ENCODE peak calls at places on chromosomes 12 and 14, in nine cellular contexts. One of them, this sample, is unnamed.

GRCh38 chr14:48771717-48772116 is 814.5 kb downstream of the RPS29 start:
- DNase-seq in lower leg skin: no peak
- DNase-seq in IMR-90: peak
- DNase-seq in H54: no peak
- DNase-seq in tibial nerve: no peak
- DNase-seq in stomach: no peak
- DNase-seq in uterus: no peak
- DNase-seq in erythroblast: no peak
- DNase-seq in HepG2: no peak
- DNase-seq in this sample: no peak

GRCh38 chr12:29103539-29103974 is 45.5 kb upstream of the FAR2 start:
- DNase-seq in uterus: no peak
- DNase-seq in erythroblast: peak
- DNase-seq in H54: no peak
- DNase-seq in IMR-90: no peak
- DNase-seq in stomach: no peak
- DNase-seq in lower leg skin: no peak
- DNase-seq in HepG2: no peak
- DNase-seq in tibial nerve: no peak
- DNase-seq in this sample: no peak

GRCh38 chr12:95859344-95859816 is 628 bp downstream of the SNRPF start:
- DNase-seq in erythroblast: peak
- DNase-seq in stomach: no peak
- DNase-seq in IMR-90: peak
- DNase-seq in HepG2: peak
- DNase-seq in tibial nerve: no peak
- DNase-seq in lower leg skin: no peak
- DNase-seq in H54: no peak
- DNase-seq in uterus: no peak
- DNase-seq in this sample: no peak

GRCh38 chr14:29724991-29725390 is 202.7 kb downstream of the PRKD1 start:
- DNase-seq in erythroblast: no peak
- DNase-seq in lower leg skin: no peak
- DNase-seq in uterus: no peak
- DNase-seq in HepG2: no peak
- DNase-seq in stomach: no peak
- DNase-seq in IMR-90: peak
- DNase-seq in H54: no peak
- DNase-seq in tibial nerve: no peak
- DNase-seq in this sample: no peak

GRCh38 chr12:3951380-3952135 is 78.4 kb upstream of the PARP11 start:
- DNase-seq in stomach: no peak
- DNase-seq in tibial nerve: no peak
- DNase-seq in HepG2: no peak
- DNase-seq in lower leg skin: peak
- DNase-seq in erythroblast: no peak
- DNase-seq in IMR-90: no peak
- DNase-seq in H54: no peak
- DNase-seq in uterus: no peak
- DNase-seq in this sample: no peak

GRCh38 chr12:127729381-127729780 is 537.6 kb upstream of the TMEM132C start:
- DNase-seq in tibial nerve: no peak
- DNase-seq in erythroblast: no peak
- DNase-seq in uterus: no peak
- DNase-seq in stomach: no peak
- DNase-seq in H54: no peak
- DNase-seq in IMR-90: no peak
- DNase-seq in lower leg skin: no peak
- DNase-seq in HepG2: no peak
- DNase-seq in this sample: no peak

GRCh38 chr12:124782132-124782531 is 81.5 kb downstream of the SCARB1 start:
- DNase-seq in tibial nerve: no peak
- DNase-seq in uterus: no peak
- DNase-seq in stomach: no peak
- DNase-seq in H54: no peak
- DNase-seq in lower leg skin: no peak
- DNase-seq in HepG2: no peak
- DNase-seq in IMR-90: no peak
- DNase-seq in erythroblast: no peak
- DNase-seq in this sample: no peak

GRCh38 chr12:59650594-59651229 is 54.9 kb downstream of the SLC16A7 start:
- DNase-seq in IMR-90: peak
- DNase-seq in stomach: no peak
- DNase-seq in erythroblast: no peak
- DNase-seq in H54: no peak
- DNase-seq in HepG2: no peak
- DNase-seq in tibial nerve: no peak
- DNase-seq in lower leg skin: no peak
- DNase-seq in uterus: no peak
- DNase-seq in this sample: no peak

GRCh38 chr12:96121271-96121711 is 72.9 kb upstream of the ELK3 start:
- DNase-seq in lower leg skin: peak
- DNase-seq in uterus: no peak
- DNase-seq in tibial nerve: no peak
- DNase-seq in IMR-90: peak
- DNase-seq in stomach: no peak
- DNase-seq in erythroblast: no peak
- DNase-seq in HepG2: no peak
- DNase-seq in H54: no peak
- DNase-seq in this sample: no peak

GRCh38 chr14:66069830-66070541 is 416.2 kb upstream of the CCDC196 start:
- DNase-seq in stomach: no peak
- DNase-seq in tibial nerve: no peak
- DNase-seq in HepG2: no peak
- DNase-seq in erythroblast: no peak
- DNase-seq in IMR-90: no peak
- DNase-seq in H54: peak
- DNase-seq in uterus: no peak
- DNase-seq in lower leg skin: no peak
- DNase-seq in this sample: no peak

GRCh38 chr14:26596722-26597030 is 1.2 kb downstream of the NOVA1 start:
- DNase-seq in stomach: no peak
- DNase-seq in H54: no peak
- DNase-seq in tibial nerve: peak
- DNase-seq in erythroblast: no peak
- DNase-seq in lower leg skin: peak
- DNase-seq in uterus: peak
- DNase-seq in HepG2: no peak
- DNase-seq in IMR-90: peak
- DNase-seq in this sample: no peak

GRCh38 chr12:116376354-116377193 is 99.1 kb upstream of the MED13L start:
- DNase-seq in HepG2: no peak
- DNase-seq in erythroblast: no peak
- DNase-seq in tibial nerve: no peak
- DNase-seq in stomach: no peak
- DNase-seq in uterus: no peak
- DNase-seq in IMR-90: peak
- DNase-seq in lower leg skin: no peak
- DNase-seq in H54: peak
- DNase-seq in this sample: no peak

GRCh38 chr12:96824838-96825236 is 82.2 kb upstream of the NEDD1 start:
- DNase-seq in erythroblast: no peak
- DNase-seq in HepG2: no peak
- DNase-seq in H54: no peak
- DNase-seq in uterus: no peak
- DNase-seq in lower leg skin: no peak
- DNase-seq in IMR-90: no peak
- DNase-seq in stomach: no peak
- DNase-seq in tibial nerve: no peak
- DNase-seq in this sample: no peak

GRCh38 chr14:62269204-62269603 is 507.0 kb downstream of the SNAPC1 start:
- DNase-seq in erythroblast: no peak
- DNase-seq in IMR-90: peak
- DNase-seq in lower leg skin: no peak
- DNase-seq in H54: no peak
- DNase-seq in tibial nerve: no peak
- DNase-seq in HepG2: no peak
- DNase-seq in stomach: no peak
- DNase-seq in uterus: no peak
- DNase-seq in this sample: no peak

GRCh38 chr14:92863281-92863680 is 59.7 kb upstream of the CHGA start:
- DNase-seq in lower leg skin: no peak
- DNase-seq in uterus: no peak
- DNase-seq in HepG2: no peak
- DNase-seq in H54: no peak
- DNase-seq in erythroblast: no peak
- DNase-seq in tibial nerve: no peak
- DNase-seq in stomach: no peak
- DNase-seq in IMR-90: no peak
- DNase-seq in this sample: no peak

GRCh38 chr12:110765144-110765543 is 22.5 kb upstream of the PPP1CC start:
- DNase-seq in IMR-90: no peak
- DNase-seq in lower leg skin: no peak
- DNase-seq in H54: no peak
- DNase-seq in HepG2: no peak
- DNase-seq in erythroblast: no peak
- DNase-seq in uterus: no peak
- DNase-seq in stomach: no peak
- DNase-seq in tibial nerve: no peak
- DNase-seq in this sample: no peak

GRCh38 chr12:122349078-122349477 is 73.4 kb downstream of the CLIP1 start:
- DNase-seq in uterus: no peak
- DNase-seq in IMR-90: no peak
- DNase-seq in HepG2: peak
- DNase-seq in erythroblast: peak
- DNase-seq in tibial nerve: no peak
- DNase-seq in lower leg skin: no peak
- DNase-seq in stomach: no peak
- DNase-seq in H54: no peak
- DNase-seq in this sample: no peak
- TF ChIP-seq POLR2A in uterus: no peak
- TF ChIP-seq POLR2A in IMR-90: no peak
- TF ChIP-seq POLR2A in HepG2: no peak
- TF ChIP-seq POLR2A in erythroblast: no peak
- TF ChIP-seq POLR2A in tibial nerve: no peak
- TF ChIP-seq POLR2A in lower leg skin: no peak
- TF ChIP-seq POLR2A in stomach: no peak
- TF ChIP-seq POLR2A in H54: no peak
- TF ChIP-seq POLR2A in this sample: no peak

GRCh38 chr14:23567186-23568020 is at the start of gene AP1G2:
- DNase-seq in lower leg skin: peak
- DNase-seq in HepG2: peak
- DNase-seq in uterus: peak
- DNase-seq in erythroblast: peak
- DNase-seq in H54: no peak
- DNase-seq in IMR-90: peak
- DNase-seq in stomach: peak
- DNase-seq in tibial nerve: peak
- DNase-seq in this sample: no peak
- TF ChIP-seq POLR2A in lower leg skin: peak
- TF ChIP-seq POLR2A in HepG2: peak
- TF ChIP-seq POLR2A in uterus: peak
- TF ChIP-seq POLR2A in erythroblast: peak
- TF ChIP-seq POLR2A in H54: no peak
- TF ChIP-seq POLR2A in IMR-90: no peak
- TF ChIP-seq POLR2A in stomach: no peak
- TF ChIP-seq POLR2A in tibial nerve: peak
- TF ChIP-seq POLR2A in this sample: peak

DNA sequence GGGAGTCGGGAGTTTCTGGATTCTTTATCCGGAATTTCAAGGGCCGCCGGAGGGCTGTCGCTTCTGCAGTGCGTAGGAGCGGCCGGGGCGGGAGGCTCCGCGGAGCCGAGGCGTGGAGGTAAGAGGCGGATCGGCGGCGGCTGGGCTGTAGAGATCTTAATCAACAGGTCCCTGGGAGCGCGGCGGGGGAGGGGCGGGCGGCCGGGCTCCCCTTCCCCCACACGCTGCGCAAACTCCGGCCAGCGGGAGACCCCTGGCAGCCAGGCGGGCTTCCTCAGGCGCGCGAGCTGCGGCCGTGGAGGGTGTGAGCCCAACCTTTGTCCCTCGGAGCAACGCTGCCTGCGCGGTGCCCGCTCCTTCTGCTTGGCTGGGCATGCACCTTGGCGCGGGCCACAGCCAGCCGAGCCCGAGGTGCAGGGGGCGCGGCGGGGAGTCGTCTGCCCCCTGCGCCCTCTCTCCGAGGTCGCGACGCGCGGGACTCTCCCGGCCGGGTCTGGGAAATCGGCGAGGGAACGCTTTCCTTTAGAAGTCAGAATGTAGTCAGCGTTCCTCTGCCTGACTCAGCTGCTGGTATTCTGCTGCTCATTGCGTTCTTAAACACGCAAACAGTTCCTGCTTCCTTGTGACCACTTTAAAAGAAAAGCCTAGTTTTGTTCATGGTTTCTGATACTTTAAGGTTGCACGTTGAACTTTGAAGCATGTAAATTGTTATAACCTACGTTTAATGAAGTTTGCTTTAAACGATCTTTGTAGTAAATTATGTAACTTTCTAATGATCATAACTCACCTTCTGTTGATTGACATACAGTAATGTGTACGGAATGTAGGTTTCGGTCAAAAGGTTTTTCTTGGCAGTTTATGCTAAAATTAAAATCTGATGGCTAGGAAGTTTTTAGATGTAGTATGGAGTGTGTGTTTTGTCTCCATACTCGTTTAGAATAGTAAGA is at the start of gene PALS1:
- DNase-seq in stomach: no peak
- DNase-seq in H54: peak
- DNase-seq in lower leg skin: no peak
- DNase-seq in uterus: peak
- DNase-seq in IMR-90: peak
- DNase-seq in tibial nerve: peak
- DNase-seq in HepG2: peak
- DNase-seq in erythroblast: no peak
- DNase-seq in this sample: no peak
- TF ChIP-seq POLR2A in stomach: no peak
- TF ChIP-seq POLR2A in H54: peak
- TF ChIP-seq POLR2A in lower leg skin: no peak
- TF ChIP-seq POLR2A in uterus: peak
- TF ChIP-seq POLR2A in IMR-90: peak
- TF ChIP-seq POLR2A in tibial nerve: no peak
- TF ChIP-seq POLR2A in HepG2: peak
- TF ChIP-seq POLR2A in erythroblast: peak
- TF ChIP-seq POLR2A in this sample: no peak

DNA sequence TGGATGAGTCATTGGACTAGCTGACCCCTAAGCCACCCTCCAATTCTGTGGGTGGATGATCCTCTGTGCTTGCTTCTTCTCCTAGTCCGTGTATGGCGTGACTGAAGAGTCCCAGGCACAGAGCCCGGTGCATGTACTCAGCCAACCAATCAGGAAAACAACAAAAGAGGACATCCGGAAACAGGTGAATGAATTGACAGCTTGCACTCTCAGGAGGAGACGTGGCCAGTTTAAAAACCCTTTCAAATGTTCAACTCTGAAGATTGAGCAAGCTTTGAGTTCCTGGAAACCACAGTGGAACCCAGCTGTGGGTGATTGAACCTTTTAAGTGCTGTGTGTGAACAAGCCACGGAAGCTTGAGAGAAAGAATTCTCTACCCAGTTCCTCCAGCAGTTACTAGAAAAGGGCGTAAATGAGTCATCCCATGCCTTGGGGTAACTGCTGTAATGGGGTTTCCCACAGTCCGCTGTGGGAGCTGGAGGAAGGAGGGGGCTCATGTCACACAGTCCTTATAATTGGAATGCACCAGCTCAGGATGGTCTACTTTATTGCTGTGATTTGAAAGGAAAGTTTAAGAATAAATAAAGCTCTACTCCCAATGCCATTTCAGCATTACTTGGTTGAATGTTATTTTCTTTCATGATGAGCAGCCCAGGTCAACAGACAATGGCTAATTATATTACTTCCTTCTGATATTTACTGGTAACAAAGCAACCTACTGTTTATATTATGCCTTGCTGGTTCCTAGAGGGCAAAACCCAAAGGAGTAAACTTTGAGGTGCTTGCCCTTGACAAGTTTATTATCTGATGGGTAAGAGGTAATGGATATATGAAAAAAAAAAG is 417.0 kb downstream of the DPF3 start:
- DNase-seq in uterus: no peak
- DNase-seq in erythroblast: peak
- DNase-seq in tibial nerve: no peak
- DNase-seq in H54: peak
- DNase-seq in IMR-90: peak
- DNase-seq in HepG2: no peak
- DNase-seq in lower leg skin: peak
- DNase-seq in stomach: no peak
- DNase-seq in this sample: peak
- TF ChIP-seq POLR2A in uterus: no peak
- TF ChIP-seq POLR2A in erythroblast: no peak
- TF ChIP-seq POLR2A in tibial nerve: no peak
- TF ChIP-seq POLR2A in H54: no peak
- TF ChIP-seq POLR2A in IMR-90: no peak
- TF ChIP-seq POLR2A in HepG2: no peak
- TF ChIP-seq POLR2A in lower leg skin: no peak
- TF ChIP-seq POLR2A in stomach: no peak
- TF ChIP-seq POLR2A in this sample: no peak